ENCODE peak calls at places on chromosomes 13 and 19, in four cellular contexts. I is mesendoderm, B is IMR-90, O is H9. N is an unnamed sample.

GRCh38 chr13:35712907-35713685 is 236.6 kb upstream of the MAB21L1 start:
- DNase-seq in B (peak; percentile 71), I (peak; percentile 62), O (no peak), N (peak; percentile 33)

GRCh38 chr13:73141292-73141771 is 82.5 kb downstream of the KLF5 start:
- DNase-seq in B (peak; percentile 15), I (no peak), O (no peak), N (peak; percentile 30)

GRCh38 chr19:12745166-12745897 is 6.3 kb upstream of the BEST2 start:
- DNase-seq in I (no peak), B (no peak), O (no peak), N (no peak)

GRCh38 chr13:85013006-85013405 is 786.2 kb downstream of the SLITRK6 start:
- DNase-seq in B (no peak), O (no peak), I (no peak), N (no peak)

GRCh38 chr13:104008571-104009435 is 942.6 kb upstream of the SLC10A2 start:
- DNase-seq in B (peak; percentile 90), O (no peak), I (no peak), N (peak; percentile 68)

GRCh38 chr13:113398963-113399754 is 35.2 kb upstream of the GRTP1 start:
- DNase-seq in I (peak; percentile 56), B (no peak), O (peak; percentile 29), N (no peak)

GRCh38 chr19:28221736-28222135 is 991.2 kb downstream of the UQCRFS1 start:
- DNase-seq in B (no peak), I (peak; percentile 90), O (no peak), N (no peak)

GRCh38 chr19:58181902-58182576 is 822 bp upstream of the ZNF274 start:
- DNase-seq in O (peak; percentile 75), B (no peak), I (peak; percentile 73), N (peak; percentile 35)

GRCh38 chr19:8390617-8390981 is 439 bp downstream of the RAB11B start:
- DNase-seq in I (peak; percentile 93), O (peak; percentile 95), B (peak; percentile 89), N (peak; percentile 91)
- H3K23ac ChIP-seq in I (peak overlapping the region; percentile 45), O (no peak overlapping the region), B (no peak overlapping the region), N (no peak overlapping the region)

GRCh38 chr19:48870048-48870447 is 1.6 kb upstream of the PLEKHA4 start:
- DNase-seq in O (no peak), B (no peak), I (no peak), N (no peak)

GRCh38 chr19:48874309-48875135 is 2.3 kb downstream of the PPP1R15A start:
- DNase-seq in O (no peak), B (peak; percentile 80), I (no peak), N (peak; percentile 79)

GRCh38 chr19:48873476-48874308 is 1.5 kb downstream of the PPP1R15A start:
- DNase-seq in I (peak; percentile 89), O (no peak), B (no peak), N (peak; percentile 43)

GRCh38 chr19:48872884-48873475 is 759 bp downstream of the PPP1R15A start:
- DNase-seq in I (peak; percentile 97), B (peak; percentile 94), O (peak; percentile 85), N (peak; percentile 93)

GRCh38 chr19:48872182-48872883 is at the start of gene PPP1R15A:
- DNase-seq in B (peak; percentile 97), O (peak; percentile 98), I (peak; percentile 99), N (peak; percentile 99)
- H3K23ac ChIP-seq in B (peak within 1 kb of the TSS; percentile 99), O (no peak within 1 kb of the TSS), I (peak within 1 kb of the TSS; percentile 90), N (peak within 1 kb of the TSS; percentile 9)

DNA sequence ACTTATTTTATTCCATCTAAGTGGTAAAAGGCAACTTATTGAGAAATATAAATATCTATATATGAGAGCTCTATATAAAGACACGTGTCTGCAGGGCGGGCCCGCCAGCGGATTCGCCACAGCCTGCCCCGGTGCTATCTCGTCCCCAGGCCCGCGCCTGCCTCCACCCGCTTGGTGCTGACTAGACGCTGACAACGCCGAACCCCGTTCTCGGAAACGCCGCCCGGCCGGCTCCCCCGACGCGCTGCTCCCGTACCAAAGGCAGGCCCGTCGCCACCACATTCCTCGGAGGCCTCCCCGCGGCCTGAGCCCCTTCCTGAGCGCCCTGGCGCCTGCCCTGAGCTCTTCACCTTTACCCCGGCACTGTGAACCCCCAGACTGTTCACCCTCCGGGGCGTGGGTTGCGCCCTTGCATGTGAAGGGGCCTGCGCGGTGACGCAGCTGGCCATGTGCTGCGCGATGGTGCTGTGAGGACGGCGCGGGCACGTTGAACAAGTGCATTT is 6.0 kb downstream of the PLEKHJ1 start:
- DNase-seq in I (no peak), B (no peak), O (no peak), N (no peak)
- H3K23ac ChIP-seq in I (no peak overlapping the region), B (no peak overlapping the region), O (no peak overlapping the region), N (no peak overlapping the region)

GRCh38 chr19:50432221-50432626 is 468 bp upstream of the MYBPC2 start:
- DNase-seq in B (no peak), I (peak; percentile 46), O (no peak), N (peak; percentile 33)

GRCh38 chr19:50432658-50433057 is at the start of gene MYBPC2:
- DNase-seq in O (no peak), B (no peak), I (no peak), N (no peak)

GRCh38 chr19:50430888-50431342 is 1.8 kb upstream of the MYBPC2 start:
- DNase-seq in O (no peak), B (no peak), I (no peak), N (no peak)

GRCh38 chr19:50433201-50434180 is 799 bp downstream of the MYBPC2 start:
- DNase-seq in O (no peak), B (no peak), I (no peak), N (no peak)

DNA sequence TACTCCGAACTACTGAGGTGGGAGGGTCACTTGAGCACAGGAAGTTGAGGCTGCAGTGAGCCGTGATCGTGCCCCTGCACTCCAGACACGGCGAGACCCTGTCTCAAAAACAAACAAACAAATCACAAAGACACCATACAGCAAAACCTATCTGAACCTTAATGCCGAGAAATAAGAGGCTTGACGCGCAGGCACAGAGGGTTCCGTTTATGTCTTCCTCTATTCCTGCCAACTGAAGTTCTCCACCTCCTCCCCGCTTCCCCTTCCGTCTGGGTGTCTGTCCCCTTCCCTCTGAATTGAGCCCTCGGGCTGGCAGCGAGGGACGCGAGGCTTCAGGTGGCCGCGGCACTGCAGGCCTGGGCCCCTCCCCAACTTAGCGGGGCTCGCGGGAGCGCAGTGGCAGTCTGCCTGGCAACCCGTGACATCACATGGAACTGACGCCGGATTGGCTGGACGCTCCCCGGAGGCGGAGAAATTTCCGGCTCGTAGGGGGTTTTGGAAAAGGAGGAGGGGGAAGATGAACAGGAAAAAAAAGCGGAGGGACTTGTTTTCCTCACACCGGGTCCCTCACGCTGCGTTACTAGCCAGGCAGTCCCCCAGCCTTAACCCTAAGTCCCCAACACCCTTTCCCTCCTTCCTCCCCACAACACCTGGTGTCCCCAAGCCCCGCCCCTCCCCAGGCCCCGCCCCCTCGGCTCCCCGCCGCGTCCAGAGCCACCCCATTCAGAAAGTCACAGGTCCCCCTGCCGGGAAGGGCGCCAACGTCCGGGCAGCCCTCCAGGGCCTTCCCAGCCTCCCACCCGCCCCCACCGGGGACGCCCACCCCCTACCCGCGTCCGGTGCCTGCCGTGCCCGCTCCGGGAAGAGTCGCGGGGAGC is 1.1 kb upstream of the MYBPC2 start:
- DNase-seq in B (peak; percentile 57), I (peak; percentile 89), O (peak; percentile 90), N (peak; percentile 79)
- H3K23ac ChIP-seq in B (no peak overlapping the region), I (no peak overlapping the region), O (no peak overlapping the region), N (no peak overlapping the region)